ENCODE peak calls at places on chromosomes 11 and 22, in eight cellular contexts. Y is A549, T is H1, P is HCT116, J is GM12878, K is HepG2, X is K562, F is endothelial cell of umbilical vein. S is an unnamed sample.

GRCh38 chr11:120645639-120646038 is 134.1 kb downstream of the GRIK4 start:
- DNase-seq in Y (no peak), T (peak; percentile 90), P (no peak), J (no peak), K (no peak), X (no peak), F (no peak), S (no peak)

GRCh38 chr11:120738516-120739046 is 227.0 kb downstream of the GRIK4 start:
- DNase-seq in Y (no peak), T (no peak), P (no peak), J (no peak), K (no peak), X (no peak), F (no peak), S (no peak)

GRCh38 chr11:134331565-134332188 is at the start of gene GLB1L2:
- DNase-seq in Y (peak; percentile 35), T (peak; percentile 86), P (peak; percentile 45), J (no peak), K (peak; percentile 35), X (peak; percentile 99), F (peak; percentile 36), S (peak; percentile 37)

GRCh38 chr11:117752721-117753237 is 44.2 kb downstream of the DSCAML1 start:
- DNase-seq in Y (no peak), T (no peak), P (no peak), J (no peak), K (no peak), X (no peak), F (no peak), S (no peak)

GRCh38 chr22:46064236-46064965 is 85.9 kb upstream of the PPARA start:
- DNase-seq in Y (no peak), T (no peak), P (no peak), J (no peak), K (no peak), X (no peak), F (no peak), S (no peak)

GRCh38 chr11:85809881-85810280 is 1.1 kb downstream of the SYTL2 start:
- DNase-seq in Y (peak; percentile 32), T (peak; percentile 56), P (no peak), J (no peak), K (peak; percentile 9), X (peak; percentile 19), F (peak; percentile 4), S (peak; percentile 75)

GRCh38 chr22:21594865-21595452 is 27.4 kb downstream of the UBE2L3 start:
- DNase-seq in Y (no peak), T (no peak), P (no peak), J (no peak), K (no peak), X (no peak), F (no peak), S (no peak)

GRCh38 chr11:110712643-110713468 is 619 bp upstream of the ARHGAP20 start:
- DNase-seq in Y (no peak), T (no peak), P (no peak), J (no peak), K (no peak), X (no peak), F (peak; percentile 77), S (no peak)

GRCh38 chr11:86052697-86053641 is 15.9 kb downstream of the PICALM start:
- DNase-seq in Y (no peak), T (no peak), P (no peak), J (no peak), K (no peak), X (no peak), F (no peak), S (peak; percentile 22)

GRCh38 chr11:36492724-36493304 is 17.3 kb downstream of the TRAF6 start:
- DNase-seq in Y (peak; percentile 68), T (no peak), P (peak; percentile 42), J (no peak), K (peak; percentile 35), X (peak; percentile 56), F (peak; percentile 68), S (peak; percentile 70)

GRCh38 chr11:133467686-133468085 is 64.6 kb downstream of the OPCML start:
- DNase-seq in Y (no peak), T (no peak), P (no peak), J (no peak), K (no peak), X (no peak), F (no peak), S (no peak)

GRCh38 chr11:9802291-9802861 is 138.5 kb downstream of the SWAP70 start:
- DNase-seq in Y (no peak), T (no peak), P (no peak), J (no peak), K (no peak), X (no peak), F (no peak), S (no peak)

GRCh38 chr11:123430736-123431356 is 777 bp downstream of the GRAMD1B start:
- DNase-seq in Y (peak; percentile 72), T (peak; percentile 76), P (no peak), J (no peak), K (no peak), X (no peak), F (peak; percentile 60), S (peak; percentile 83)

GRCh38 chr11:1917523-1918435 is 1.7 kb upstream of the TNNT3 start:
- DNase-seq in Y (no peak), T (no peak), P (no peak), J (no peak), K (no peak), X (peak; percentile 43), F (no peak), S (no peak)

GRCh38 chr11:64322925-64323260 is 5.0 kb downstream of the PRDX5 start:
- DNase-seq in Y (no peak), T (no peak), P (no peak), J (no peak), K (no peak), X (peak; percentile 42), F (no peak), S (no peak)

GRCh38 chr11:102981324-102981910 is 25.9 kb upstream of the MMP13 start:
- DNase-seq in Y (no peak), T (no peak), P (no peak), J (no peak), K (no peak), X (no peak), F (peak; percentile 32), S (no peak)

GRCh38 chr22:40518840-40519239 is 117.7 kb downstream of the MRTFA start:
- DNase-seq in Y (no peak), T (no peak), P (no peak), J (no peak), K (no peak), X (no peak), F (no peak), S (no peak)

GRCh38 chr11:23311986-23312940 is 452.0 kb upstream of the CCDC179 start:
- DNase-seq in Y (no peak), T (no peak), P (no peak), J (no peak), K (no peak), X (no peak), F (peak; percentile 20), S (no peak)

GRCh38 chr11:12263141-12263693 is 114.2 kb upstream of the PARVA start:
- DNase-seq in Y (no peak), T (no peak), P (no peak), J (no peak), K (no peak), X (peak; percentile 39), F (no peak), S (no peak)

GRCh38 chr22:23365524-23365923 is 185.2 kb downstream of the BCR start:
- DNase-seq in Y (no peak), T (no peak), P (no peak), J (no peak), K (no peak), X (no peak), F (no peak), S (no peak)

GRCh38 chr11:21511835-21512440 is 680.9 kb upstream of the ANO5 start:
- DNase-seq in Y (peak; percentile 77), T (peak; percentile 90), P (peak; percentile 3), J (no peak), K (peak; percentile 48), X (peak; percentile 29), F (no peak), S (peak; percentile 72)

GRCh38 chr11:22974251-22974650 is 114.0 kb upstream of the CCDC179 start:
- DNase-seq in Y (no peak), T (no peak), P (no peak), J (no peak), K (no peak), X (no peak), F (no peak), S (no peak)

GRCh38 chr11:23359297-23359696 is 499.0 kb upstream of the CCDC179 start:
- DNase-seq in Y (no peak), T (no peak), P (no peak), J (no peak), K (peak; percentile 20), X (no peak), F (peak; percentile 91), S (no peak)

DNA sequence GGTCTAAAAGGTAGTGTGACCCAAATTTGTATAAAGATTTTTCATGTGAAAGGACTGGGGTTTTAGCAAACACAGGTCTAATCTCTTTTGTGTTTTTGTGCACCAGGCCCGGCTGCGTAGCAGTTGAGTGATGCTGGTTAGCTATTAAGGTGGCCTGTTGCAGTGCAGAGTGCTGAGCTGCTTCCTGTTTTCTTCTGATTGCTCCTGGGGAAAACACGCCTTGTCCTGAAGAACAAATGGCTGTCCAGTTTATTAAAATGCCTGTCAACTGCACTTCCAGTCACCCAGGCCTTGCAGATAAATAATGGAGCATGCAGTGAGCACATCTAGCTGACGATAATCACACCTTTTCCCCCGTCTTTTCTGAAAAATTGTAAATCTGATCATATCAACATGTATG is 1.8 kb downstream of the SRSF8 start:
- DNase-seq in Y (peak; percentile 93), T (no peak), P (peak; percentile 94), J (peak; percentile 88), K (peak; percentile 95), X (peak; percentile 16), F (peak; percentile 93), S (peak; percentile 98)
- TF ChIP-seq POLR2A in Y (peak; percentile 29), T (no peak), P (peak; percentile 73), J (peak; percentile 81), K (peak; percentile 75), X (peak; percentile 84), F (peak; percentile 78), S (peak; percentile 95)

GRCh38 chr11:114280696-114281095 is 15.5 kb upstream of the NNMT start:
- DNase-seq in Y (peak; percentile 89), T (peak; percentile 87), P (peak; percentile 35), J (no peak), K (peak; percentile 46), X (peak; percentile 80), F (peak; percentile 90), S (peak; percentile 60)
- TF ChIP-seq CTCF in Y (peak; percentile 72), T (peak; percentile 87), P (peak; percentile 53), J (peak; percentile 45), K (peak; percentile 88), X (peak; percentile 82), F (peak; percentile 80), S (peak; percentile 49)

DNA sequence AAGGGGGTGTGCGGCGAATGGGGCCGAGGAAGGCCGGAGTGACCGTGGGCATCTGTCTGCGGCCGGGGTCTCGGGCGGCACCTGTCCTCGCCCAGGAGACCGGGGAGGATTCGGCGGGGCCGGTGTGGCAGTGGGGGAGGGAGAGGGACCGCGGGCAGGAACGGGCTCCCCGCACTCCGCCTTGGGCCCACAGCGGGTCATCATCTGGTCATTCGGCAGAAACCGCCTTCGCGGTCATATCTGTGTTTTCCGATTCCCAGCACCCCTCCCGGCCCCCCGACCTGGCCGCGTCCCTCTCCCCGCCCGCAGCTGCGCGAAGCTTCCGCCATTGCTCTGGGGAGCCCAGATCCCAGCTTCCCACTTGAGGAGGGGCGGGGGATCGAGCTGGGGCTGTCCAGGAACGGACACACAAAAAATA is 824 bp upstream of the CBX6 start:
- DNase-seq in Y (peak; percentile 37), T (peak; percentile 79), P (no peak), J (no peak), K (no peak), X (peak; percentile 53), F (peak; percentile 34), S (peak; percentile 35)
- TF ChIP-seq MAX in Y (no peak), T (no peak), P (no peak), J (no peak), K (no peak), X (no peak), F (no peak), S (no peak)

GRCh38 chr11:34679681-34680080 is 58.8 kb downstream of the EHF start:
- DNase-seq in Y (no peak), T (no peak), P (no peak), J (no peak), K (no peak), X (no peak), F (no peak), S (no peak)
- TF ChIP-seq POLR2A in Y (no peak), T (no peak), P (no peak), J (no peak), K (no peak), X (no peak), F (no peak), S (no peak)